ENCODE peak calls at places on chromosome 22, in six cellular contexts. One of them, this sample, is unnamed.

GRCh38 chr22:21937821-21938070 is 14.9 kb downstream of the PPM1F start:
- DNase-seq in activated T-cell treated with anti-CD3 and anti-CD28 coated beads for 1 hour: no peak
- DNase-seq in endodermal cell: no peak
- DNase-seq in stimulated activated CD4-positive, alpha-beta T cell treated with anti-CD3 and anti-CD28 coated beads, Interleukin-1b, Interleukin-23, amount 100 ng/mL, for 1 hour: no peak
- DNase-seq in cardiac fibroblast: no peak
- DNase-seq in HEK293T: no peak
- DNase-seq in this sample: no peak

GRCh38 chr22:48239461-48240164 is 1477.2 kb downstream of the TBC1D22A start:
- DNase-seq in activated T-cell treated with anti-CD3 and anti-CD28 coated beads for 1 hour: no peak
- DNase-seq in endodermal cell: peak
- DNase-seq in stimulated activated CD4-positive, alpha-beta T cell treated with anti-CD3 and anti-CD28 coated beads, Interleukin-1b, Interleukin-23, amount 100 ng/mL, for 1 hour: no peak
- DNase-seq in cardiac fibroblast: no peak
- DNase-seq in HEK293T: no peak
- DNase-seq in this sample: no peak

GRCh38 chr22:36419912-36420882 is 32.4 kb upstream of the MYH9 start:
- DNase-seq in endodermal cell: no peak
- DNase-seq in activated T-cell treated with anti-CD3 and anti-CD28 coated beads for 1 hour: no peak
- DNase-seq in HEK293T: no peak
- DNase-seq in stimulated activated CD4-positive, alpha-beta T cell treated with anti-CD3 and anti-CD28 coated beads, Interleukin-1b, Interleukin-23, amount 100 ng/mL, for 1 hour: no peak
- DNase-seq in cardiac fibroblast: peak
- DNase-seq in this sample: no peak

GRCh38 chr22:44137415-44137814 is 43.3 kb upstream of the PARVG start:
- DNase-seq in HEK293T: no peak
- DNase-seq in endodermal cell: no peak
- DNase-seq in cardiac fibroblast: no peak
- DNase-seq in activated T-cell treated with anti-CD3 and anti-CD28 coated beads for 1 hour: no peak
- DNase-seq in stimulated activated CD4-positive, alpha-beta T cell treated with anti-CD3 and anti-CD28 coated beads, Interleukin-1b, Interleukin-23, amount 100 ng/mL, for 1 hour: no peak
- DNase-seq in this sample: no peak

GRCh38 chr22:49080631-49081030 is 747.0 kb downstream of the BRD1 start:
- DNase-seq in cardiac fibroblast: no peak
- DNase-seq in HEK293T: no peak
- DNase-seq in stimulated activated CD4-positive, alpha-beta T cell treated with anti-CD3 and anti-CD28 coated beads, Interleukin-1b, Interleukin-23, amount 100 ng/mL, for 1 hour: no peak
- DNase-seq in activated T-cell treated with anti-CD3 and anti-CD28 coated beads for 1 hour: no peak
- DNase-seq in endodermal cell: no peak
- DNase-seq in this sample: no peak

GRCh38 chr22:46047841-46048595 is 71.1 kb upstream of the WNT7B start:
- DNase-seq in stimulated activated CD4-positive, alpha-beta T cell treated with anti-CD3 and anti-CD28 coated beads, Interleukin-1b, Interleukin-23, amount 100 ng/mL, for 1 hour: no peak
- DNase-seq in endodermal cell: peak
- DNase-seq in HEK293T: no peak
- DNase-seq in cardiac fibroblast: no peak
- DNase-seq in activated T-cell treated with anti-CD3 and anti-CD28 coated beads for 1 hour: no peak
- DNase-seq in this sample: no peak

GRCh38 chr22:38441620-38442287 is 13.2 kb downstream of the KCNJ4 start:
- DNase-seq in stimulated activated CD4-positive, alpha-beta T cell treated with anti-CD3 and anti-CD28 coated beads, Interleukin-1b, Interleukin-23, amount 100 ng/mL, for 1 hour: no peak
- DNase-seq in activated T-cell treated with anti-CD3 and anti-CD28 coated beads for 1 hour: no peak
- DNase-seq in endodermal cell: no peak
- DNase-seq in HEK293T: no peak
- DNase-seq in cardiac fibroblast: no peak
- DNase-seq in this sample: no peak

GRCh38 chr22:33971561-33971961 is 51.3 kb upstream of the LARGE1 start:
- DNase-seq in stimulated activated CD4-positive, alpha-beta T cell treated with anti-CD3 and anti-CD28 coated beads, Interleukin-1b, Interleukin-23, amount 100 ng/mL, for 1 hour: no peak
- DNase-seq in activated T-cell treated with anti-CD3 and anti-CD28 coated beads for 1 hour: no peak
- DNase-seq in endodermal cell: no peak
- DNase-seq in HEK293T: no peak
- DNase-seq in cardiac fibroblast: peak
- DNase-seq in this sample: no peak

GRCh38 chr22:49965291-49966040 is 4.9 kb downstream of the PIM3 start:
- DNase-seq in activated T-cell treated with anti-CD3 and anti-CD28 coated beads for 1 hour: no peak
- DNase-seq in stimulated activated CD4-positive, alpha-beta T cell treated with anti-CD3 and anti-CD28 coated beads, Interleukin-1b, Interleukin-23, amount 100 ng/mL, for 1 hour: no peak
- DNase-seq in cardiac fibroblast: no peak
- DNase-seq in HEK293T: no peak
- DNase-seq in endodermal cell: no peak
- DNase-seq in this sample: no peak

GRCh38 chr22:26893711-26894110 is 236.3 kb downstream of the MIAT start:
- DNase-seq in HEK293T: no peak
- DNase-seq in activated T-cell treated with anti-CD3 and anti-CD28 coated beads for 1 hour: no peak
- DNase-seq in stimulated activated CD4-positive, alpha-beta T cell treated with anti-CD3 and anti-CD28 coated beads, Interleukin-1b, Interleukin-23, amount 100 ng/mL, for 1 hour: no peak
- DNase-seq in endodermal cell: peak
- DNase-seq in cardiac fibroblast: no peak
- DNase-seq in this sample: no peak

GRCh38 chr22:37274380-37274862 is 7.9 kb upstream of the CYTH4 start:
- DNase-seq in endodermal cell: no peak
- DNase-seq in stimulated activated CD4-positive, alpha-beta T cell treated with anti-CD3 and anti-CD28 coated beads, Interleukin-1b, Interleukin-23, amount 100 ng/mL, for 1 hour: no peak
- DNase-seq in cardiac fibroblast: no peak
- DNase-seq in HEK293T: no peak
- DNase-seq in activated T-cell treated with anti-CD3 and anti-CD28 coated beads for 1 hour: no peak
- DNase-seq in this sample: no peak

GRCh38 chr22:29124777-29125506 is 52.1 kb downstream of the KREMEN1 start:
- DNase-seq in cardiac fibroblast: no peak
- DNase-seq in stimulated activated CD4-positive, alpha-beta T cell treated with anti-CD3 and anti-CD28 coated beads, Interleukin-1b, Interleukin-23, amount 100 ng/mL, for 1 hour: no peak
- DNase-seq in endodermal cell: no peak
- DNase-seq in activated T-cell treated with anti-CD3 and anti-CD28 coated beads for 1 hour: no peak
- DNase-seq in HEK293T: no peak
- DNase-seq in this sample: no peak

GRCh38 chr22:20205464-20205963 is 54.7 kb upstream of the CCDC188 start:
- DNase-seq in activated T-cell treated with anti-CD3 and anti-CD28 coated beads for 1 hour: no peak
- DNase-seq in HEK293T: no peak
- DNase-seq in cardiac fibroblast: no peak
- DNase-seq in endodermal cell: no peak
- DNase-seq in stimulated activated CD4-positive, alpha-beta T cell treated with anti-CD3 and anti-CD28 coated beads, Interleukin-1b, Interleukin-23, amount 100 ng/mL, for 1 hour: no peak
- DNase-seq in this sample: no peak

GRCh38 chr22:50733521-50734342 is 4.3 kb upstream of the ACR start:
- DNase-seq in activated T-cell treated with anti-CD3 and anti-CD28 coated beads for 1 hour: no peak
- DNase-seq in endodermal cell: no peak
- DNase-seq in HEK293T: no peak
- DNase-seq in cardiac fibroblast: peak
- DNase-seq in stimulated activated CD4-positive, alpha-beta T cell treated with anti-CD3 and anti-CD28 coated beads, Interleukin-1b, Interleukin-23, amount 100 ng/mL, for 1 hour: no peak
- DNase-seq in this sample: no peak

GRCh38 chr22:44392446-44392921 is 79.7 kb upstream of the SHISAL1 start:
- DNase-seq in endodermal cell: peak
- DNase-seq in HEK293T: no peak
- DNase-seq in cardiac fibroblast: no peak
- DNase-seq in stimulated activated CD4-positive, alpha-beta T cell treated with anti-CD3 and anti-CD28 coated beads, Interleukin-1b, Interleukin-23, amount 100 ng/mL, for 1 hour: no peak
- DNase-seq in activated T-cell treated with anti-CD3 and anti-CD28 coated beads for 1 hour: no peak
- DNase-seq in this sample: no peak

GRCh38 chr22:39960791-39961746 is 872 bp downstream of the TMA7B start:
- DNase-seq in cardiac fibroblast: peak
- DNase-seq in HEK293T: no peak
- DNase-seq in stimulated activated CD4-positive, alpha-beta T cell treated with anti-CD3 and anti-CD28 coated beads, Interleukin-1b, Interleukin-23, amount 100 ng/mL, for 1 hour: peak
- DNase-seq in activated T-cell treated with anti-CD3 and anti-CD28 coated beads for 1 hour: peak
- DNase-seq in endodermal cell: no peak
- DNase-seq in this sample: no peak

GRCh38 chr22:43926349-43926710 is 2.7 kb downstream of the PNPLA3 start:
- DNase-seq in activated T-cell treated with anti-CD3 and anti-CD28 coated beads for 1 hour: no peak
- DNase-seq in stimulated activated CD4-positive, alpha-beta T cell treated with anti-CD3 and anti-CD28 coated beads, Interleukin-1b, Interleukin-23, amount 100 ng/mL, for 1 hour: no peak
- DNase-seq in HEK293T: no peak
- DNase-seq in cardiac fibroblast: no peak
- DNase-seq in endodermal cell: no peak
- DNase-seq in this sample: no peak